ENCODE peak calls at places on chromosomes 1 and 21, in five cellular contexts. D, Y, P, B and U are unnamed samples.

GRCh38 chr21:42461185-42461520 is 34.9 kb downstream of the RSPH1 start:
- DNase-seq in P (no peak), B (no peak), Y (no peak), D (no peak), U (no peak)

GRCh38 chr1:115718011-115718754 is 50.3 kb downstream of the CASQ2 start:
- DNase-seq in D (no peak), P (no peak), B (no peak), Y (no peak), U (no peak)

GRCh38 chr1:227888404-227889046 is 59.2 kb downstream of the WNT9A start:
- DNase-seq in D (no peak), P (peak), B (no peak), Y (no peak), U (no peak)

GRCh38 chr1:31238612-31238985 is 1.1 kb downstream of the NKAIN1 start:
- DNase-seq in Y (no peak), D (no peak), P (no peak), B (no peak), U (no peak)

GRCh38 chr1:195584870-195585624 is 1023.2 kb downstream of the KCNT2 start:
- DNase-seq in P (no peak), B (peak), Y (no peak), D (no peak), U (no peak)

GRCh38 chr1:170126691-170127090 is 19.1 kb upstream of the NTMT2 start:
- DNase-seq in B (peak), Y (peak), P (no peak), D (no peak), U (no peak)

GRCh38 chr1:93839307-93839706 is 39.7 kb downstream of the DNTTIP2 start:
- DNase-seq in D (no peak), B (no peak), Y (peak), P (no peak), U (no peak)

GRCh38 chr1:17016317-17016661 is 4.6 kb upstream of the ATP13A2 start:
- DNase-seq in B (no peak), Y (peak), D (no peak), P (no peak), U (no peak)

GRCh38 chr1:202592141-202592540 is 118.1 kb downstream of the SYT2 start:
- DNase-seq in Y (no peak), P (no peak), D (no peak), B (no peak), U (no peak)

GRCh38 chr21:42228709-42229220 is 9.8 kb downstream of the ABCG1 start:
- DNase-seq in Y (no peak), B (no peak), P (no peak), D (no peak), U (no peak)

GRCh38 chr1:97936976-97937375 is 16.1 kb upstream of the DPYD start:
- DNase-seq in D (no peak), B (no peak), P (no peak), Y (no peak), U (no peak)

GRCh38 chr21:36747815-36748381 is 49.0 kb downstream of the SIM2 start:
- DNase-seq in P (no peak), Y (no peak), B (peak), D (peak), U (peak)
- TF ChIP-seq CTCF in P (no peak), Y (peak), B (no peak), D (peak), U (no peak)

GRCh38 chr21:44687671-44688070 is 5.7 kb upstream of the KRTAP12-1 start:
- DNase-seq in D (no peak), B (no peak), Y (no peak), P (no peak), U (no peak)
- TF ChIP-seq CTCF in D (no peak), B (no peak), Y (no peak), P (no peak), U (no peak)

GRCh38 chr1:33878392-33878791 is 14.5 kb downstream of the HMGB4 start:
- DNase-seq in B (no peak), D (no peak), Y (no peak), P (no peak), U (no peak)

GRCh38 chr1:33872275-33872674 is 8.4 kb downstream of the HMGB4 start:
- DNase-seq in D (no peak), P (no peak), B (no peak), Y (no peak), U (no peak)

GRCh38 chr1:33876970-33877680 is 13.2 kb downstream of the HMGB4 start:
- DNase-seq in D (peak), B (no peak), P (no peak), Y (peak), U (no peak)

GRCh38 chr1:33872681-33873080 is 8.8 kb downstream of the HMGB4 start:
- DNase-seq in B (no peak), D (no peak), P (no peak), Y (peak), U (no peak)

GRCh38 chr1:33875857-33876256 is 12.0 kb downstream of the HMGB4 start:
- DNase-seq in P (no peak), D (no peak), Y (no peak), B (no peak), U (no peak)
- TF ChIP-seq CTCF in P (no peak), D (peak), Y (peak), B (no peak), U (no peak)

DNA sequence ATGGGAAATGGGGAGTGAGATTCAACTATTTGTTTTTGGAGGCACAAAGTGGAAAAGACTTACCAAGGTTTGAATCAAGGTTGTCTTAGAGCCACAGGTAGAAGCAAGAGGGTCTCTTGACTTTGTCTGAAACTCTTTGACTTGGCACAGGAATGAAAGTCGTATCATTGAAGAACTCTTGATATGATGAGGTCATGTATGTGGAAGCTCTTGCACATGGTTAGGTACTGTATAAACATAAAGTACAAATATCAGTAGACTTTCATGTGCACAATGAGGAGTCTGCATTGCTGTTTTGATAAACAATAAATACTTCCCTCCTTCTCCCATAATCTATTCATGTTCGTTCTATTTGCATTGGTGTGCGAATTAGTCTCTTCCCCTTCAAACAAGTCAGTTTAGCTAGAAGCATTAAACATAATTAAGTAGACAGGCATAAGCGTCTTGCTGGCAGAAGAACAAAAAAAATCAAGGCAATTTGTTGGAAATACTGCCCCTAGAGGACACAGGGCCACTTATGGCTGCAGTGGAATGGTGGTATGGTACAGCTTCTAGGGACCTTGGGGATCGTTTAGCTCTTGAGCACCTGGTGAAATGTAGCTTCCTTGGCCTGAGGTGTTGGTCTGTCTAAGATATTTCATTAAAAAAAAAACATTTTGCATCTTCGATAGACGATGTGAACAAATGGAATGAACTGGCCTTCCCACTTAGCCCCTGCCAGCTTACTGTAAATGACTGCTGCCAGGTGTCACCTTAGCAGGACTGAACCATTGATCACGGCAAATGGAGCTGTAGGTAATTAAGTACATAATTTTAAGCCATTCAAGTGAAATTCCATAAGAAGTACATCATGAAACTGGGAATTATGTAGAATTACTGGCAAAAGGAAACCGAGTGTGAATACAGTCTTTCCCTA is 218.0 kb upstream of the GALNT2 start:
- DNase-seq in D (no peak), Y (no peak), B (no peak), P (no peak), U (peak)
- TF ChIP-seq CTCF in D (peak), Y (peak), B (peak), P (peak), U (peak)

DNA sequence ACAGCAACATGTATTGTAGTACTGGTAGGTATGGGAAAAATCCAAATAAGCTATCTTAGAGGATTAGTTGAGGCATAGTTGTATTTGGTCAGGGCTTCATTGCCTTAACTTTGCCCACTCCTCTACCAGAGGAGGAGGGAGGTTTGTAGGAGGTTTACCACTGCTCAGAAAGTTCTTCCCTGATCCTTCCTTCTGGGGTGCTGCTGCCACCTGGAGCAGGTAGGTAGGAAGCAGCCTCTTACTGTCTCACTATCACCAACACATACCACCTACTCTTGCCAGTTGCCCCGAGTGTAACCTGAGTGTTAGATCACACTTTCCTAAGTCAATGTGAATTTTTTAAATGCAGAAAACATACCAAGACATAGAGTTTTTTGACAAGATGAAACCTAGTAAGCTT is 24.1 kb upstream of the ZSWIM5 start:
- DNase-seq in D (no peak), P (peak), Y (no peak), B (no peak), U (no peak)
- TF ChIP-seq CTCF in D (no peak), P (peak), Y (no peak), B (no peak), U (no peak)

GRCh38 chr21:35559881-35560280 is 500.4 kb downstream of the SETD4 start:
- DNase-seq in Y (peak), B (no peak), D (no peak), P (no peak), U (no peak)

GRCh38 chr21:35562876-35563275 is 497.4 kb downstream of the SETD4 start:
- DNase-seq in Y (peak), B (no peak), D (no peak), P (no peak), U (no peak)

GRCh38 chr21:35556536-35556935 is 503.8 kb downstream of the SETD4 start:
- DNase-seq in P (no peak), D (no peak), Y (no peak), B (no peak), U (no peak)

GRCh38 chr21:35561076-35561475 is 499.2 kb downstream of the SETD4 start:
- DNase-seq in P (no peak), Y (peak), D (no peak), B (no peak), U (no peak)

DNA sequence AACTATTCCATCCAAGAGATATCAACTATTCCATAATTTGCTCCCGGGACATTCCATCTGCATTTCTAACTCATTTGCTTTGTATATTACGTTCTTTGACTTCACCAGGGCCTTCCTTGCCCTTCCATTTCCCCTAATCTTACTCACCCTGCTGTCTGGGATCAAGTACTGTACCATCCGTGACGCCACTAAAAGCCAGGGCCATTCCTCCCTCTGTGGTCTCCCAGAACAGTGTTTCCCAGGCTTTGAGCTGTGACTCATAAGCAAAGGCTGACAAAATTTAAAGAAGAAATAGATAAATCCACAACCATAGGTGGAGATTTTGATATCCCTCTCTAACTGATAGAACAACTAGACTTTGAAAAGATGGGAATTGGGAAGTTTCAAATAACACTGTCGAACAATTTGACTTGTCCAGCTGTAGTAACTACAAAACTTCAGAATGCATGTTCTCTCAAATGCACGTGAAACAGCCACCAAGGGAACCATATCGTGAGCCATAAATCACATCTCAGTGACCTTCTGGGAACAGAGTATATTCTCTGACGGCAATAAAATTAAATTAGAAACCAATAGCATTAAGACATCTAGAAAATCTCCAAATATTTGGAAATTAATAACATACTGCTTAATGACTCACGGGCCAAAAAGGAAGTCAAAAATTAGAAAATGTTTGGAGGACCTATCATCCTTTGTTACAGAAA is 501.0 kb downstream of the SETD4 start:
- DNase-seq in D (no peak), P (no peak), B (no peak), Y (peak), U (no peak)
- TF ChIP-seq CTCF in D (no peak), P (no peak), B (no peak), Y (no peak), U (no peak)

GRCh38 chr1:25148673-25149300 is 83.5 kb downstream of the SYF2 start:
- DNase-seq in P (no peak), B (no peak), Y (no peak), D (no peak), U (peak)
- TF ChIP-seq CTCF in P (peak), B (no peak), Y (peak), D (peak), U (peak)

GRCh38 chr1:201309420-201309819 is 26.1 kb downstream of the PKP1 start:
- DNase-seq in Y (peak), P (peak), D (peak), B (peak), U (peak)
- TF ChIP-seq CTCF in Y (peak), P (no peak), D (peak), B (no peak), U (no peak)

GRCh38 chr1:214448536-214448935 is 102.9 kb downstream of the PTPN14 start:
- DNase-seq in D (no peak), P (no peak), B (no peak), Y (no peak), U (no peak)
- TF ChIP-seq CTCF in D (no peak), P (no peak), B (no peak), Y (no peak), U (no peak)